ENCODE peak calls at places on chromosomes 3 and 15, in nine cellular contexts. L, U, F, N, E, B, D, G and Y are unnamed samples.

GRCh38 chr15:41043276-41043675 is 72.8 kb downstream of the INO80 start:
- DNase-seq in L (peak; percentile 13), U (peak; percentile 11), F (no peak), N (no peak), E (no peak), B (no peak), D (no peak), G (no peak), Y (no peak)

GRCh38 chr3:59426851-59427565 is 377.2 kb upstream of the CFAP20DC start:
- DNase-seq in L (no peak), U (no peak), F (no peak), N (no peak), E (no peak), B (no peak), D (no peak), G (no peak), Y (no peak)

GRCh38 chr15:36403351-36403750 is 176.1 kb upstream of the CDIN1 start:
- DNase-seq in L (no peak), U (no peak), F (no peak), N (no peak), E (no peak), B (no peak), D (no peak), G (no peak), Y (no peak)

GRCh38 chr15:33048255-33048654 is 146.3 kb downstream of the FMN1 start:
- DNase-seq in L (no peak), U (no peak), F (no peak), N (no peak), E (no peak), B (no peak), D (no peak), G (no peak), Y (no peak)

GRCh38 chr3:137764563-137765309 is 621 bp downstream of the SOX14 start:
- DNase-seq in L (no peak), U (no peak), F (no peak), N (no peak), E (no peak), B (peak; percentile 71), D (no peak), G (no peak), Y (no peak)

GRCh38 chr3:44477312-44478030 is at the start of gene ZNF445:
- DNase-seq in L (peak; percentile 67), U (peak; percentile 78), F (peak; percentile 88), N (peak; percentile 84), E (peak; percentile 82), B (peak; percentile 97), D (no peak), G (peak; percentile 2), Y (peak; percentile 87)

GRCh38 chr3:128335621-128336296 is 130.9 kb downstream of the DNAJB8 start:
- DNase-seq in L (no peak), U (no peak), F (peak; percentile 30), N (peak; percentile 62), E (no peak), B (no peak), D (no peak), G (no peak), Y (no peak)

GRCh38 chr3:3648961-3649360 is 150.3 kb upstream of the LRRN1 start:
- DNase-seq in L (no peak), U (no peak), F (no peak), N (no peak), E (no peak), B (no peak), D (no peak), G (no peak), Y (no peak)

GRCh38 chr3:172447611-172448579 is at the start of gene GHSR:
- DNase-seq in L (no peak), U (no peak), F (no peak), N (no peak), E (no peak), B (peak; percentile 66), D (no peak), G (no peak), Y (no peak)

GRCh38 chr3:176554264-176554663 is 643.0 kb downstream of the TBL1XR1 start:
- DNase-seq in L (no peak), U (no peak), F (no peak), N (no peak), E (no peak), B (no peak), D (no peak), G (no peak), Y (no peak)

GRCh38 chr15:100043069-100043641 is 298.6 kb downstream of the ADAMTS17 start:
- DNase-seq in L (no peak), U (peak; percentile 71), F (no peak), N (no peak), E (no peak), B (no peak), D (no peak), G (peak; percentile 48), Y (peak; percentile 20)

GRCh38 chr3:6860911-6861330 is at the start of gene GRM7:
- DNase-seq in L (no peak), U (no peak), F (no peak), N (no peak), E (no peak), B (no peak), D (no peak), G (no peak), Y (no peak)

GRCh38 chr3:43998374-43998840 is 243.3 kb upstream of the TOPAZ1 start:
- DNase-seq in L (no peak), U (no peak), F (no peak), N (no peak), E (no peak), B (peak; percentile 44), D (no peak), G (no peak), Y (no peak)

DNA sequence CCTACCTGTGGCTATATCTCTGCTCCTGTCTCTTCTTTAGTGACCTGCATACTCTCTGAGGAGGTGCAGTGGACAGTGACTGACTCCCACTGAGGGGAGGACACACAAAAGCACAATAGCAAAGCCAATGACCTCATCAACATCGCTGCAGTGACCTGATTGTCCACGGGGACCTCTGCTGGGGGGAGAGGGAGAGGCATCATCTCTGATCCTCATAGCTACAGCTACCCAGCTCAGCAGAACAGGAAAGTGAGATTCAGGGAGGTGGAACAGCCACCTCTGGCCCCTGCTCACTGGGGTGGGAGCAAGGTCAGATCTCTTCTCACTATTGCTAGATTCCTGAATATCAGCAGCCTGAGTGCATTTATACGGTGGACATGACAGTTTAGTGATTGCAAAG is 179.2 kb downstream of the ATP10A start:
- DNase-seq in L (no peak), U (no peak), F (no peak), N (no peak), E (no peak), B (no peak), D (no peak), G (no peak), Y (no peak)
- H3K9me3 ChIP-seq in L (peaks cover 4% of the 10 kb centered on the region), U (peaks cover 16% of the 10 kb centered on the region), F (no peaks in the 10 kb centered on the region), N (no peaks in the 10 kb centered on the region), E (no peaks in the 10 kb centered on the region), B (no peaks in the 10 kb centered on the region), D (no peaks in the 10 kb centered on the region), G (no peaks in the 10 kb centered on the region), Y (no peaks in the 10 kb centered on the region)

GRCh38 chr3:5055352-5056004 is 66.6 kb upstream of the ARL8B start:
- DNase-seq in L (no peak), U (no peak), F (peak; percentile 19), N (no peak), E (no peak), B (no peak), D (no peak), G (no peak), Y (no peak)
- TF ChIP-seq POLR2AphosphoS5 in L (no peak), U (no peak), F (no peak), N (no peak), E (no peak), B (no peak), D (no peak), G (no peak), Y (no peak)

DNA sequence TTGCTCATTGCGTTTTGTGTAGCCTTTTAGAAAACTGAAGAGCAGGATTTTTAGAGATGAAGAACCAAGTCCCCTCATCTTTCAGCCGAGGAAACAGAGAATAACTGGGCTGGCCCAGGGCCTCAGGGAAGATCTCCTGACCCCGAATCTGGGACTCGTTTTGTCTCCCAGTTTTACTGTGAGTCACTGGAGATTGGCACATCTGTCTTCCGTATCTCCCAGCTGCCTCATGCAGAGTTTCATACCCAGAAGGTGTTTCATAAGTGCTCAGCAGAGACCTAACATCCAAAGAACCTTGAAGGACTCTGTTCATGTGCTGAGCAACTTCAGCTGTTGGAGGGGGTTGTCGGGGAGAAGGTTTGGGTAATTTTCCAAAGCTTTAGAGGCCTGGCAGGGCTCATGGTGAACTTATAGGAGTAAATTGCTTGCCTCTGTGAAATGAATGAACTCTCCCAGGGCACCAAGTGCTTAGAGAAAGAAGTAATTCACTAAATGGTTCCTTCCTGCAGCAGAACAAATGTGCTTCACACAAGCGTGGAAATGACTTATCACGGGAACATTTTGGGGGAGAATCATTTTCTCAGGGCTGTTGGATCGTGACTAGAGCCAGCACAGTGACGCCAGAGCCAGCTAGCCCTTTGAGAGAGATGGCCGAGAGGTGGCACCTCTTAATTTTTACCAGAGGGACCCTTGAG is 121.5 kb downstream of the FAM43A start:
- DNase-seq in L (no peak), U (no peak), F (no peak), N (no peak), E (no peak), B (no peak), D (no peak), G (no peak), Y (no peak)
- H3K27me3 ChIP-seq in L (peaks cover 2% of the 10 kb centered on the region), U (no peaks in the 10 kb centered on the region), F (no peaks in the 10 kb centered on the region), N (no peaks in the 10 kb centered on the region), E (peaks cover 4% of the 10 kb centered on the region), B (no peaks in the 10 kb centered on the region), D (peaks cover 8% of the 10 kb centered on the region), G (peaks cover 2% of the 10 kb centered on the region), Y (peaks cover 2% of the 10 kb centered on the region)

GRCh38 chr15:51550841-51551240 is 71.7 kb downstream of the DMXL2 start:
- DNase-seq in L (no peak), U (no peak), F (no peak), N (no peak), E (no peak), B (no peak), D (no peak), G (no peak), Y (no peak)
- H3K9me3 ChIP-seq in L (no peaks in the 10 kb centered on the region), U (no peaks in the 10 kb centered on the region), F (no peaks in the 10 kb centered on the region), N (no peaks in the 10 kb centered on the region), E (no peaks in the 10 kb centered on the region), B (no peaks in the 10 kb centered on the region), D (no peaks in the 10 kb centered on the region), G (no peaks in the 10 kb centered on the region), Y (no peaks in the 10 kb centered on the region)

DNA sequence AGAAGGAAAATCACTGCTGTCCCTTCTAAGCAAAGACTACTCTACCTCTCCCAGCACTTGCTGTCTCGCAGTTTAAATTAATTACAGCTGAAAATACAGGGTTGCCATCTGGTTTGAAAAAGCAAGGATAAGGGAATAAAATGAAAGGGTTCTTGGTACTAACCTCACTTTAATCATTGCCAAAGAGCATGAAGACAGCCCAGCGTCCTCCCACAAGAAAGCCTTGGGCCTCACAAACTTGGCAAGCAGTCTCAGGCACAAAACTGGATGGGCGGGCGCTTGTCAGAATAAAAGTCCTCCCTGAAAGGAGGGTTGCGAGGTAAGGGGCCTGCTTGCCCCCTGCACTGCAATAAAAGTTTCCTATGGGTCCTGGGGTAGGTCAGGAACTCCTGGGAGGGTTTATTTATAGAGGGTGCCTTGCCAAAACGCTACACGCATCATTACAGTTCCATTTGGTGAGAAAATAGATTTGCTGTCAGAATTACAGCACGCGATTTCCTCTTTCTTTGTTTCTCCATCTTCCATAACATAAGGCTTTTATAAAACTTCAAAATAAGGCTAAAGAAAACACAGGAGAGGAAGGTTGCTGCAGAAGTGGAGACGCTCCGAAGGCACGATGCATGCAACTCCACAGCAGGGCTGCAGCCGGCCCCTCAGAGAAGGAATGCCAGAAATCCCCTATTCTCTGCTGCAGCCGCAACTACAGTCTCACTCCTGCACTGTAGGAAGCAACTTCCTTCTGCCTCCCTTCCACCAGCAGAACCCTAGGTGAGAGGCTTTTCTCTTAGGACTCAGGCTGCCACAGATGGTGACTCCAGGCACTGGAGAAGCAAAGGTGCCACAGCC is 61.4 kb downstream of the VGLL4 start:
- DNase-seq in L (no peak), U (peak; percentile 92), F (peak; percentile 90), N (peak; percentile 68), E (peak; percentile 52), B (no peak), D (no peak), G (no peak), Y (peak; percentile 79)
- TF ChIP-seq POLR2AphosphoS5 in L (no peak), U (no peak), F (no peak), N (peak; percentile 34), E (no peak), B (no peak), D (no peak), G (no peak), Y (no peak)